ENCODE peak calls at places on chromosomes 3 and 15, in four cellular contexts. One of them, this sample, is unnamed.

GRCh38 chr15:57611938-57612337 is 20.2 kb downstream of the MYZAP start:
- DNase-seq in kidney: peak
- DNase-seq in activated CD8-positive, alpha-beta T cell treated with anti-CD3 and anti-CD28 coated beads, Interleukin-2, amount 10 ng/mL, durations not matched to agents 7 days and 5 days: no peak
- DNase-seq in left ventricle myocardium inferior: no peak
- DNase-seq in this sample: no peak

GRCh38 chr3:36894924-36895323 is 49.9 kb downstream of the TRANK1 start:
- DNase-seq in kidney: no peak
- DNase-seq in activated CD8-positive, alpha-beta T cell treated with anti-CD3 and anti-CD28 coated beads, Interleukin-2, amount 10 ng/mL, durations not matched to agents 7 days and 5 days: no peak
- DNase-seq in left ventricle myocardium inferior: no peak
- DNase-seq in this sample: no peak

GRCh38 chr3:37861540-37862051 is at the start of gene CTDSPL:
- DNase-seq in kidney: peak
- DNase-seq in activated CD8-positive, alpha-beta T cell treated with anti-CD3 and anti-CD28 coated beads, Interleukin-2, amount 10 ng/mL, durations not matched to agents 7 days and 5 days: no peak
- DNase-seq in left ventricle myocardium inferior: peak
- DNase-seq in this sample: peak

GRCh38 chr15:39946862-39947261 is 12.9 kb downstream of the EIF2AK4 start:
- DNase-seq in kidney: no peak
- DNase-seq in activated CD8-positive, alpha-beta T cell treated with anti-CD3 and anti-CD28 coated beads, Interleukin-2, amount 10 ng/mL, durations not matched to agents 7 days and 5 days: no peak
- DNase-seq in left ventricle myocardium inferior: no peak
- DNase-seq in this sample: no peak

GRCh38 chr15:89576417-89576773 is 1.1 kb downstream of the TICRR start:
- DNase-seq in kidney: no peak
- DNase-seq in activated CD8-positive, alpha-beta T cell treated with anti-CD3 and anti-CD28 coated beads, Interleukin-2, amount 10 ng/mL, durations not matched to agents 7 days and 5 days: no peak
- DNase-seq in left ventricle myocardium inferior: no peak
- DNase-seq in this sample: no peak

GRCh38 chr15:90982135-90982534 is 12.2 kb downstream of the PRC1 start:
- DNase-seq in kidney: no peak
- DNase-seq in activated CD8-positive, alpha-beta T cell treated with anti-CD3 and anti-CD28 coated beads, Interleukin-2, amount 10 ng/mL, durations not matched to agents 7 days and 5 days: no peak
- DNase-seq in left ventricle myocardium inferior: no peak
- DNase-seq in this sample: no peak

GRCh38 chr3:129015388-129016105 is 14.4 kb downstream of the EFCC1 start:
- DNase-seq in kidney: peak
- DNase-seq in activated CD8-positive, alpha-beta T cell treated with anti-CD3 and anti-CD28 coated beads, Interleukin-2, amount 10 ng/mL, durations not matched to agents 7 days and 5 days: peak
- DNase-seq in left ventricle myocardium inferior: peak
- DNase-seq in this sample: peak

GRCh38 chr3:179332240-179332639 is 9.4 kb downstream of the ZNF639 start:
- DNase-seq in kidney: no peak
- DNase-seq in activated CD8-positive, alpha-beta T cell treated with anti-CD3 and anti-CD28 coated beads, Interleukin-2, amount 10 ng/mL, durations not matched to agents 7 days and 5 days: no peak
- DNase-seq in left ventricle myocardium inferior: no peak
- DNase-seq in this sample: no peak

GRCh38 chr15:73948982-73949381 is 22.7 kb downstream of the LOXL1 start:
- DNase-seq in kidney: peak
- DNase-seq in activated CD8-positive, alpha-beta T cell treated with anti-CD3 and anti-CD28 coated beads, Interleukin-2, amount 10 ng/mL, durations not matched to agents 7 days and 5 days: no peak
- DNase-seq in left ventricle myocardium inferior: no peak
- DNase-seq in this sample: no peak

GRCh38 chr15:97084650-97085049 is 754.1 kb downstream of the NR2F2 start:
- DNase-seq in kidney: no peak
- DNase-seq in activated CD8-positive, alpha-beta T cell treated with anti-CD3 and anti-CD28 coated beads, Interleukin-2, amount 10 ng/mL, durations not matched to agents 7 days and 5 days: no peak
- DNase-seq in left ventricle myocardium inferior: no peak
- DNase-seq in this sample: no peak

GRCh38 chr3:136954980-136955780 is 2.6 kb upstream of the IL20RB start:
- DNase-seq in kidney: no peak
- DNase-seq in activated CD8-positive, alpha-beta T cell treated with anti-CD3 and anti-CD28 coated beads, Interleukin-2, amount 10 ng/mL, durations not matched to agents 7 days and 5 days: no peak
- DNase-seq in left ventricle myocardium inferior: no peak
- DNase-seq in this sample: no peak

GRCh38 chr3:57544181-57545125 is at the start of gene DNAH12:
- DNase-seq in kidney: peak
- DNase-seq in activated CD8-positive, alpha-beta T cell treated with anti-CD3 and anti-CD28 coated beads, Interleukin-2, amount 10 ng/mL, durations not matched to agents 7 days and 5 days: peak
- DNase-seq in left ventricle myocardium inferior: no peak
- DNase-seq in this sample: no peak

GRCh38 chr15:71761649-71762048 is 48.7 kb upstream of the NR2E3 start:
- DNase-seq in kidney: peak
- DNase-seq in activated CD8-positive, alpha-beta T cell treated with anti-CD3 and anti-CD28 coated beads, Interleukin-2, amount 10 ng/mL, durations not matched to agents 7 days and 5 days: no peak
- DNase-seq in left ventricle myocardium inferior: no peak
- DNase-seq in this sample: no peak

GRCh38 chr15:91890614-91891013 is 37.1 kb downstream of the SLCO3A1 start:
- DNase-seq in kidney: peak
- DNase-seq in activated CD8-positive, alpha-beta T cell treated with anti-CD3 and anti-CD28 coated beads, Interleukin-2, amount 10 ng/mL, durations not matched to agents 7 days and 5 days: no peak
- DNase-seq in left ventricle myocardium inferior: no peak
- DNase-seq in this sample: no peak

GRCh38 chr3:172125963-172126403 is 86.6 kb downstream of the FNDC3B start:
- DNase-seq in kidney: no peak
- DNase-seq in activated CD8-positive, alpha-beta T cell treated with anti-CD3 and anti-CD28 coated beads, Interleukin-2, amount 10 ng/mL, durations not matched to agents 7 days and 5 days: no peak
- DNase-seq in left ventricle myocardium inferior: peak
- DNase-seq in this sample: no peak

GRCh38 chr15:83848315-83849050 is 194.6 kb downstream of the ADAMTSL3 start:
- DNase-seq in kidney: no peak
- DNase-seq in activated CD8-positive, alpha-beta T cell treated with anti-CD3 and anti-CD28 coated beads, Interleukin-2, amount 10 ng/mL, durations not matched to agents 7 days and 5 days: no peak
- DNase-seq in left ventricle myocardium inferior: no peak
- DNase-seq in this sample: no peak

GRCh38 chr3:187186801-187187421 is 10.4 kb upstream of the RTP1 start:
- DNase-seq in kidney: peak
- DNase-seq in activated CD8-positive, alpha-beta T cell treated with anti-CD3 and anti-CD28 coated beads, Interleukin-2, amount 10 ng/mL, durations not matched to agents 7 days and 5 days: no peak
- DNase-seq in left ventricle myocardium inferior: peak
- DNase-seq in this sample: no peak

GRCh38 chr3:145094355-145094941 is 1066.5 kb downstream of the PLOD2 start:
- DNase-seq in kidney: no peak
- DNase-seq in activated CD8-positive, alpha-beta T cell treated with anti-CD3 and anti-CD28 coated beads, Interleukin-2, amount 10 ng/mL, durations not matched to agents 7 days and 5 days: no peak
- DNase-seq in left ventricle myocardium inferior: no peak
- DNase-seq in this sample: no peak

GRCh38 chr3:73784647-73785420 is 160.1 kb upstream of the PDZRN3 start:
- DNase-seq in kidney: no peak
- DNase-seq in activated CD8-positive, alpha-beta T cell treated with anti-CD3 and anti-CD28 coated beads, Interleukin-2, amount 10 ng/mL, durations not matched to agents 7 days and 5 days: no peak
- DNase-seq in left ventricle myocardium inferior: no peak
- DNase-seq in this sample: no peak

GRCh38 chr15:36356511-36356910 is 222.9 kb upstream of the CDIN1 start:
- DNase-seq in kidney: no peak
- DNase-seq in activated CD8-positive, alpha-beta T cell treated with anti-CD3 and anti-CD28 coated beads, Interleukin-2, amount 10 ng/mL, durations not matched to agents 7 days and 5 days: no peak
- DNase-seq in left ventricle myocardium inferior: no peak
- DNase-seq in this sample: no peak

This sample was measured in T-helper 22 cell.